ENCODE peak calls at places on chromosomes 11 and 22, in four cellular contexts. M, G, O and Q are unnamed samples.

GRCh38 chr22:40718250-40719204 is 39.2 kb downstream of the MCHR1 start:
- DNase-seq in M (no peak), G (no peak), O (no peak), Q (no peak)

GRCh38 chr22:44807915-44808690 is 55.7 kb downstream of the ARHGAP8 start:
- DNase-seq in M (no peak), G (no peak), O (no peak), Q (no peak)

GRCh38 chr11:8584096-8584495 is 9.9 kb downstream of the STK33 start:
- DNase-seq in M (no peak), G (no peak), O (no peak), Q (no peak)

GRCh38 chr22:45064313-45065268 is 54.8 kb upstream of the PHF21B start:
- DNase-seq in M (peak; percentile 90), G (peak; percentile 16), O (no peak), Q (no peak)

GRCh38 chr11:64358907-64359711 is at the start of gene RPS6KA4:
- DNase-seq in M (peak; percentile 68), G (peak; percentile 68), O (peak; percentile 75), Q (no peak)

GRCh38 chr11:31671681-31672080 is 139.4 kb downstream of the PAX6 start:
- DNase-seq in M (no peak), G (no peak), O (no peak), Q (no peak)

GRCh38 chr22:46851311-46851710 is 88.9 kb downstream of the TBC1D22A start:
- DNase-seq in M (no peak), G (no peak), O (no peak), Q (no peak)

GRCh38 chr11:129298990-129299389 is 76.7 kb upstream of the BARX2 start:
- DNase-seq in M (peak; percentile 85), G (no peak), O (no peak), Q (no peak)

GRCh38 chr22:44392446-44392921 is 79.7 kb upstream of the SHISAL1 start:
- DNase-seq in M (no peak), G (no peak), O (no peak), Q (no peak)

GRCh38 chr22:20155330-20156041 is 4.6 kb upstream of the CCDC188 start:
- DNase-seq in M (peak; percentile 88), G (peak; percentile 75), O (peak; percentile 32), Q (no peak)

GRCh38 chr11:71446942-71447688 is 1.1 kb downstream of the DHCR7 start:
- DNase-seq in M (peak; percentile 36), G (no peak), O (no peak), Q (peak; percentile 41)

GRCh38 chr11:108620958-108621772 is 27.6 kb upstream of the EXPH5 start:
- DNase-seq in M (peak; percentile 33), G (no peak), O (no peak), Q (no peak)

GRCh38 chr11:114846040-114846791 is 167.9 kb downstream of the NXPE2 start:
- DNase-seq in M (peak; percentile 34), G (no peak), O (no peak), Q (no peak)

GRCh38 chr22:49295465-49295743 is 532.3 kb downstream of the BRD1 start:
- DNase-seq in M (no peak), G (no peak), O (no peak), Q (no peak)

GRCh38 chr11:74932169-74932568 is 16.7 kb downstream of the XRRA1 start:
- DNase-seq in M (peak; percentile 46), G (no peak), O (no peak), Q (no peak)

GRCh38 chr22:29004647-29005371 is 56.8 kb downstream of the C22orf31 start:
- DNase-seq in M (no peak), G (no peak), O (peak; percentile 23), Q (no peak)

GRCh38 chr11:62921201-62921572 is at the start of gene CHRM1:
- DNase-seq in M (no peak), G (no peak), O (no peak), Q (no peak)

GRCh38 chr22:40434745-40435144 is 64.4 kb downstream of the SGSM3 start:
- DNase-seq in M (no peak), G (no peak), O (no peak), Q (no peak)

GRCh38 chr11:112364962-112365481 is 104.4 kb upstream of the PLET1 start:
- DNase-seq in M (peak; percentile 89), G (no peak), O (peak; percentile 24), Q (no peak)

GRCh38 chr11:26623076-26623666 is 51.1 kb upstream of the MUC15 start:
- DNase-seq in M (peak; percentile 26), G (peak; percentile 22), O (no peak), Q (no peak)

GRCh38 chr11:125300791-125301218 is 136.3 kb downstream of the PKNOX2 start:
- DNase-seq in M (peak; percentile 100), G (peak; percentile 54), O (no peak), Q (no peak)

GRCh38 chr11:32947985-32948384 is 55.4 kb downstream of the QSER1 start:
- DNase-seq in M (peak; percentile 6), G (no peak), O (no peak), Q (no peak)

GRCh38 chr11:27563201-27563600 is 56.6 kb upstream of the LIN7C start:
- DNase-seq in M (peak; percentile 16), G (no peak), O (no peak), Q (no peak)